ENCODE peak calls at places on chromosomes 12 and 14, in seven cellular contexts. S, E, X, Q, B, U and W are unnamed samples.

GRCh38 chr14:101755591-101756324 is 5.8 kb upstream of the PPP2R5C start:
- DNase-seq in U (no peak), X (no peak), S (no peak), Q (no peak), B (no peak), E (no peak), W (no peak)

GRCh38 chr12:107760207-107760816 is 625 bp downstream of the PRDM4 start:
- DNase-seq in U (peak; percentile 67), E (peak; percentile 26), Q (peak; percentile 12), S (no peak), B (peak; percentile 19), X (no peak), W (peak; percentile 58)

GRCh38 chr12:122064034-122064777 is 14.3 kb upstream of the MLXIP start:
- DNase-seq in B (peak; percentile 97), X (peak; percentile 96), Q (peak; percentile 90), E (peak; percentile 98), S (peak; percentile 50), U (peak; percentile 87), W (peak; percentile 92)

GRCh38 chr12:124904306-124905098 is 9.9 kb downstream of the UBC start:
- DNase-seq in S (no peak), E (peak; percentile 94), U (no peak), Q (peak; percentile 94), B (peak; percentile 72), X (peak; percentile 79), W (peak; percentile 48)

GRCh38 chr12:109125791-109126190 is 9.4 kb downstream of the ACACB start:
- DNase-seq in B (no peak), E (no peak), U (no peak), X (no peak), S (no peak), Q (no peak), W (no peak)

GRCh38 chr14:31401369-31401932 is 18.9 kb downstream of the HEATR5A start:
- DNase-seq in B (no peak), Q (no peak), S (no peak), E (no peak), U (no peak), X (no peak), W (no peak)

GRCh38 chr12:99153283-99153682 is 494.3 kb upstream of the GARIN6 start:
- DNase-seq in E (no peak), S (no peak), Q (no peak), U (no peak), X (no peak), B (no peak), W (no peak)

GRCh38 chr12:92408072-92408900 is 262.6 kb upstream of the BTG1 start:
- DNase-seq in E (peak; percentile 65), X (peak; percentile 23), Q (no peak), B (peak; percentile 4), U (peak; percentile 65), S (no peak), W (peak; percentile 55)

GRCh38 chr12:77957034-77957433 is 126.3 kb downstream of the NAV3 start:
- DNase-seq in Q (no peak), U (no peak), S (no peak), B (no peak), X (no peak), E (no peak), W (no peak)

GRCh38 chr14:105315211-105315721 is 718 bp downstream of the PACS2 start:
- DNase-seq in X (no peak), E (peak; percentile 35), S (no peak), U (peak; percentile 73), Q (no peak), B (peak; percentile 41), W (peak; percentile 68)

GRCh38 chr14:95156765-95157194 is 549 bp downstream of the DICER1 start:
- DNase-seq in X (no peak), E (peak; percentile 35), Q (peak; percentile 19), U (peak; percentile 58), S (no peak), B (peak; percentile 7), W (no peak)

GRCh38 chr14:101235042-101235871 is 326.0 kb upstream of the DIO3 start:
- DNase-seq in U (peak; percentile 89), E (peak; percentile 70), B (peak; percentile 47), S (no peak), Q (peak; percentile 32), X (peak; percentile 71), W (peak; percentile 95)

GRCh38 chr14:29548948-29549370 is 378.7 kb downstream of the PRKD1 start:
- DNase-seq in U (no peak), S (peak; percentile 5), X (peak; percentile 59), B (peak; percentile 70), E (peak; percentile 68), Q (peak; percentile 77), W (peak; percentile 23)

GRCh38 chr12:94244165-94245133 is 96.1 kb downstream of the PLXNC1 start:
- DNase-seq in X (no peak), U (no peak), E (no peak), B (no peak), Q (no peak), S (no peak), W (no peak)

GRCh38 chr14:105193916-105194782 is 13.0 kb upstream of the NUDT14 start:
- DNase-seq in S (no peak), Q (peak; percentile 11), X (no peak), B (no peak), U (no peak), E (no peak), W (peak; percentile 93)

GRCh38 chr12:49540229-49541139 is 1.7 kb downstream of the KCNH3 start:
- DNase-seq in U (no peak), X (no peak), S (no peak), Q (no peak), B (no peak), E (no peak), W (peak; percentile 44)

GRCh38 chr12:15186593-15186992 is 34.6 kb downstream of the RERG start:
- DNase-seq in X (no peak), Q (no peak), B (no peak), S (no peak), E (no peak), U (no peak), W (peak; percentile 13)

GRCh38 chr12:92784356-92784755 is 81.6 kb downstream of the PLEKHG7 start:
- DNase-seq in U (no peak), X (no peak), S (no peak), E (no peak), B (no peak), Q (peak; percentile 50), W (no peak)

GRCh38 chr12:123269980-123270379 is 1.7 kb downstream of the CDK2AP1 start:
- DNase-seq in S (no peak), U (peak; percentile 60), X (no peak), E (no peak), Q (no peak), B (peak; percentile 92), W (peak; percentile 41)

GRCh38 chr12:27852117-27852516 is 72.1 kb upstream of the MANSC4 start:
- DNase-seq in S (no peak), Q (no peak), X (no peak), U (no peak), E (no peak), B (no peak), W (no peak)

GRCh38 chr12:59736786-59737185 is 141.0 kb downstream of the SLC16A7 start:
- DNase-seq in S (no peak), E (no peak), X (no peak), U (no peak), B (no peak), Q (peak; percentile 96), W (no peak)

GRCh38 chr12:115963030-115963480 is 314.4 kb downstream of the MED13L start:
- DNase-seq in X (no peak), U (no peak), Q (peak; percentile 78), E (no peak), B (no peak), S (no peak), W (no peak)
- H3K4me2 ChIP-seq in X (no peak overlapping the region), U (no peak overlapping the region), Q (peak overlapping the region; percentile 20), E (no peak overlapping the region), B (no peak overlapping the region), S (no peak overlapping the region), W (peak overlapping the region; percentile 25)

DNA sequence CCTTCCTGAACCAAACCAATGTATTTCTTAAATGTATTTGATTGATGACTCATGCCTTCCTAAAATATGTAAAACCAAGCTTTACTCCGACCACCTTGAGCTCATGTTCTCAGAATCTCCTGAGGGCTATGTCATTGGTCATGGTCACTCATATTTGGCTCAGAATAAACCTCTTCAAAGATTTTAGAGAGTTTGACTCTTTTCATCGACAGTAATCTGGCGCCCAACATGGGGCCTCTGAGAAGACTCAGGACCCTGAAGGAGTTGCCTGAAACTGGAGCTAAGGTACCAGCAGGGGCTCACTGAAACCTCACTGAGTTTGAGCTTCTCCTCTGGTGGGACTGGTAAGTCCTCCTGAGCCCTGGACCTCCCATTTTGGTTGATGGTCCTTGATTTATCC is 17.2 kb upstream of the PSMC1 start:
- DNase-seq in S (no peak), B (no peak), Q (no peak), X (no peak), U (peak; percentile 45), E (peak; percentile 35), W (no peak)
- TF ChIP-seq USF2 in S (no peak), B (no peak), Q (no peak), X (no peak), U (no peak), E (no peak), W (no peak)

DNA sequence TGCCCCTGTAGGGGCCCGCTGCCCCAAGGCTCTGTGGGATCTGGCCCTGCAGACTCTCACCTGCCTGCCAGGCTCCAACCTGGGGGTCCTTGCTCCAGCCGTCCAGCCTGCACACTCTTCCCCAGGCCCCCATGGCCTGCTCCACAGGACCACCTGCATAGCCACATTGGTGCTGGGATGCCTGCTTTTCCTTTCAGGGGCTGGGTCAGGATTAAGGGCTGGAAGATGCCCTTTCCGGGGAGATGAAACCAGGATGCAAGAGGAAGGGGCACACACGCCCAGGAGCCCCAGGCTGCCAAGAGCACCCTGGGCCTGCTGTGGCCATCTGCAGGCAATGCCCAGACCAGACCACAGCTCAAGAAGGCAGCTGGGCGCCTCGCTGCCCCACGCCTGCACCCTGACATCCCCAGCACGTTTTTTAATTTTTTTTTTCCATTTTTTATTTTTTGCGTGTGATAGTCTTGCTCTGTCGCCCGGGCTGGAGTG is 15.0 kb downstream of the BAG5 start:
- DNase-seq in X (no peak), U (no peak), Q (no peak), E (no peak), S (no peak), B (no peak), W (peak; percentile 19)
- H3K4me1 ChIP-seq in X (no peaks in the 10 kb centered on the region), U (no peaks in the 10 kb centered on the region), Q (peaks cover 12% of the 10 kb centered on the region), E (peaks cover 18% of the 10 kb centered on the region), S (no peaks in the 10 kb centered on the region), B (peaks cover 37% of the 10 kb centered on the region), W (peaks cover 22% of the 10 kb centered on the region)

DNA sequence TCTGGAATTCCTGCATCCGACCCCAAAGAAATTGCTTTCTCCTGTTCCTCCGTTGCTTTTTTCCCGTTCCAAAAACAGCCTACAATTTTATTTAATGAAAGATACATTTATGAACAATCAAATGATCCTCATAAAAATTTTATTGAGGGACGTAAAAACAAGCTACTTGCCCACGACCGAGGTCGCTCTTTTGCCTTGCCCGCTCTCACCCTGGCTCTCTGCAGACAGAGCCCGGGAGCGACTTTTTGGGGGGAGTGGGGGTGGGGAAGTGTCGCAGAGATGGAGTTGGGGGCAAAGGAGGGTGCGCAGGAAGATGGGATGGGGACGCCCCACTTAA is 1.1 kb upstream of the HOXC9 start:
- DNase-seq in E (no peak), B (no peak), S (no peak), X (no peak), Q (no peak), U (no peak), W (no peak)
- H3K4me2 ChIP-seq in E (peak overlapping the region; percentile 87), B (no peak overlapping the region), S (no peak overlapping the region), X (peak overlapping the region; percentile 95), Q (no peak overlapping the region), U (no peak overlapping the region), W (peak overlapping the region; percentile 99)